ENCODE peak calls at places on chromosomes 12 and 14, in five cellular contexts. D, O, Q, P and A are unnamed samples.

GRCh38 chr12:112875608-112876007 is 31.2 kb upstream of the OAS1 start:
- DNase-seq in D (no peak), O (no peak), Q (no peak), P (no peak), A (no peak)

GRCh38 chr14:88967299-88967698 is 142.8 kb downstream of the TTC8 start:
- DNase-seq in D (no peak), O (no peak), Q (no peak), P (no peak), A (no peak)

GRCh38 chr12:50282581-50283229 is 615 bp downstream of the LIMA1 start:
- DNase-seq in D (peak; percentile 44), O (no peak), Q (no peak), P (no peak), A (peak; percentile 70)

GRCh38 chr12:14843425-14843887 is at the start of gene ART4:
- DNase-seq in D (no peak), O (no peak), Q (no peak), P (no peak), A (no peak)

GRCh38 chr12:47808049-47808448 is 11.7 kb downstream of the HDAC7 start:
- DNase-seq in D (no peak), O (peak; percentile 67), Q (no peak), P (no peak), A (no peak)

GRCh38 chr12:69579029-69579428 is 6.2 kb upstream of the CCT2 start:
- DNase-seq in D (no peak), O (no peak), Q (no peak), P (no peak), A (no peak)

GRCh38 chr12:102645968-102646367 is 165.6 kb upstream of the IGF1 start:
- DNase-seq in D (no peak), O (no peak), Q (no peak), P (no peak), A (no peak)

GRCh38 chr12:12927211-12928079 is 24.5 kb downstream of the GPRC5D start:
- DNase-seq in D (peak; percentile 66), O (peak; percentile 83), Q (no peak), P (peak; percentile 90), A (no peak)

GRCh38 chr12:64652346-64652745 is 42.1 kb downstream of the RASSF3 start:
- DNase-seq in D (no peak), O (no peak), Q (no peak), P (no peak), A (no peak)

GRCh38 chr12:55818886-55819285 is 1.0 kb downstream of the ORMDL2 start:
- DNase-seq in D (no peak), O (no peak), Q (no peak), P (no peak), A (no peak)

GRCh38 chr14:35963209-35963608 is 137.1 kb downstream of the BRMS1L start:
- DNase-seq in D (no peak), O (no peak), Q (no peak), P (peak; percentile 15), A (no peak)

GRCh38 chr14:76918751-76919421 is 92.7 kb downstream of the LRRC74A start:
- DNase-seq in D (peak; percentile 92), O (peak; percentile 58), Q (no peak), P (peak; percentile 73), A (peak; percentile 75)

GRCh38 chr12:49501895-49502294 is 36.9 kb upstream of the KCNH3 start:
- DNase-seq in D (no peak), O (no peak), Q (no peak), P (no peak), A (no peak)

GRCh38 chr12:9751204-9752144 is 9.2 kb downstream of the CD69 start:
- DNase-seq in D (no peak), O (peak; percentile 49), Q (no peak), P (peak; percentile 12), A (no peak)

GRCh38 chr12:108430926-108431325 is 84.2 kb upstream of the FICD start:
- DNase-seq in D (no peak), O (no peak), Q (no peak), P (no peak), A (no peak)

GRCh38 chr12:108430245-108430644 is 84.8 kb upstream of the FICD start:
- DNase-seq in D (no peak), O (no peak), Q (no peak), P (no peak), A (no peak)

GRCh38 chr12:108432423-108432822 is 82.7 kb upstream of the FICD start:
- DNase-seq in D (no peak), O (no peak), Q (no peak), P (no peak), A (no peak)
- H3K27ac ChIP-seq in D (no peak overlapping the region), O (no peak overlapping the region), Q (no peak overlapping the region), P (no peak overlapping the region), A (no peak overlapping the region)

GRCh38 chr12:131983554-131983953 is 33.8 kb downstream of the EP400 start:
- DNase-seq in D (no peak), O (no peak), Q (no peak), P (no peak), A (no peak)
- H3K36me3 ChIP-seq in D (no peaks in the 10 kb centered on the region), O (peaks cover 21% of the 10 kb centered on the region), Q (peaks cover 96% of the 10 kb centered on the region), P (peaks cover 27% of the 10 kb centered on the region), A (peaks cover 69% of the 10 kb centered on the region)

GRCh38 chr12:26833692-26834168 is 736 bp upstream of the ITPR2 start:
- DNase-seq in D (peak; percentile 28), O (peak; percentile 44), Q (peak; percentile 38), P (no peak), A (peak; percentile 90)
- H3K27ac ChIP-seq in D (peak overlapping the region; percentile 17), O (no peak overlapping the region), Q (no peak overlapping the region), P (no peak overlapping the region), A (peak overlapping the region; percentile 87)

GRCh38 chr12:57385586-57385985 is 45.3 kb downstream of the R3HDM2 start:
- DNase-seq in D (no peak), O (no peak), Q (no peak), P (no peak), A (no peak)

GRCh38 chr12:57386187-57386720 is 44.6 kb downstream of the R3HDM2 start:
- DNase-seq in D (no peak), O (no peak), Q (no peak), P (no peak), A (no peak)

GRCh38 chr12:57388425-57388824 is 42.4 kb downstream of the R3HDM2 start:
- DNase-seq in D (no peak), O (no peak), Q (no peak), P (no peak), A (no peak)

GRCh38 chr12:57390174-57390573 is 40.7 kb downstream of the R3HDM2 start:
- DNase-seq in D (no peak), O (no peak), Q (no peak), P (no peak), A (no peak)

DNA sequence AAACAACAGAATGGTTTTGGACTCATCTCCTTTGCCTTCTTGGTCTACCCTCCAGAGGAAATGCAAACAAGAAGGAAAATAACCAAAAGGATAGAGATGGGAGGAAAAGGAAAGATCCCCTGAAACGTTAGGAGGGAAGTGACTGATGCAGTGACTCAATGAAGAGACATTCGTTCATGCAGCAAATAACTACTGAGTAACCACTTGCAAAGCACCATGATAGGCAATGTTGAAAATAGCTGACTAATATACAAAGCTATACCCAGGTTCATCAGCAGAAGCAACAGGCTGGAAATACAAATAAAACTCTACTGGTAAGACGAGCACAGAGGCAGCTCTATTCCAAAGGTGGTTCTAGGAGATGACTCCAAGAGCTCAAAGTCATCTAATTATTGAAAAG is 41.8 kb downstream of the R3HDM2 start:
- DNase-seq in D (no peak), O (no peak), Q (no peak), P (peak; percentile 10), A (no peak)
- H3K36me3 ChIP-seq in D (no peaks in the 10 kb centered on the region), O (no peaks in the 10 kb centered on the region), Q (peaks cover 31% of the 10 kb centered on the region), P (no peaks in the 10 kb centered on the region), A (peaks cover 7% of the 10 kb centered on the region)

GRCh38 chr12:109139360-109139759 is 23.0 kb downstream of the ACACB start:
- DNase-seq in D (no peak), O (no peak), Q (no peak), P (no peak), A (no peak)

GRCh38 chr12:109144224-109144623 is 27.8 kb downstream of the ACACB start:
- DNase-seq in D (no peak), O (no peak), Q (no peak), P (no peak), A (no peak)

GRCh38 chr12:109137055-109137454 is 20.7 kb downstream of the ACACB start:
- DNase-seq in D (no peak), O (no peak), Q (no peak), P (no peak), A (no peak)

GRCh38 chr12:109140560-109140959 is 24.2 kb downstream of the ACACB start:
- DNase-seq in D (no peak), O (no peak), Q (no peak), P (no peak), A (no peak)

GRCh38 chr12:109139791-109140190 is 23.4 kb downstream of the ACACB start:
- DNase-seq in D (no peak), O (no peak), Q (no peak), P (no peak), A (no peak)
- H3K27ac ChIP-seq in D (no peak overlapping the region), O (no peak overlapping the region), Q (no peak overlapping the region), P (no peak overlapping the region), A (no peak overlapping the region)

DNA sequence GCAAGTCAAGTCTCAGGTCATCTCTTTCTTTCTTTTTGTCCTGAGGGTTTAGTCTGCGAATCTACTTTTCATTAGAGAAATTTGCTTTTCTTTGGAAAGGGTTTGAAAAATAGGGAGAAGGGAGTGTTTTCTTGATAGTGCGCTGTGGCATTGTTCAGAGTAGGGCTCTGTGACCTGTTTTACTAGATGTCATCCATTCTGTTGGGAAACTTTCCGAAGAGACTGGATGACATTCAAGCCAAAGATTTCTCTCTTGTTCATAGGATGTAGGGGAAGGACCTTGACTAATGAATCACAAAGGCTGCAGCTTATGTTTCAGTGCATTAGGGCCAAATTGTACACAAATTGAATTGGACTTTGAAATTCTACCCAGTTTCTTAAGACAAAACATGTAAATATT is 14.7 kb downstream of the DLST start:
- DNase-seq in D (no peak), O (no peak), Q (no peak), P (no peak), A (no peak)
- H3K36me3 ChIP-seq in D (peaks cover 28% of the 10 kb centered on the region), O (peaks cover 96% of the 10 kb centered on the region), Q (peaks cover 99% of the 10 kb centered on the region), P (peaks cover 88% of the 10 kb centered on the region), A (peaks cover 94% of the 10 kb centered on the region)

GRCh38 chr14:92950193-92950540 is 27.2 kb downstream of the CHGA start:
- DNase-seq in D (no peak), O (peak; percentile 29), Q (no peak), P (no peak), A (no peak)
- H3K27ac ChIP-seq in D (no peak overlapping the region), O (no peak overlapping the region), Q (no peak overlapping the region), P (no peak overlapping the region), A (no peak overlapping the region)

DNA sequence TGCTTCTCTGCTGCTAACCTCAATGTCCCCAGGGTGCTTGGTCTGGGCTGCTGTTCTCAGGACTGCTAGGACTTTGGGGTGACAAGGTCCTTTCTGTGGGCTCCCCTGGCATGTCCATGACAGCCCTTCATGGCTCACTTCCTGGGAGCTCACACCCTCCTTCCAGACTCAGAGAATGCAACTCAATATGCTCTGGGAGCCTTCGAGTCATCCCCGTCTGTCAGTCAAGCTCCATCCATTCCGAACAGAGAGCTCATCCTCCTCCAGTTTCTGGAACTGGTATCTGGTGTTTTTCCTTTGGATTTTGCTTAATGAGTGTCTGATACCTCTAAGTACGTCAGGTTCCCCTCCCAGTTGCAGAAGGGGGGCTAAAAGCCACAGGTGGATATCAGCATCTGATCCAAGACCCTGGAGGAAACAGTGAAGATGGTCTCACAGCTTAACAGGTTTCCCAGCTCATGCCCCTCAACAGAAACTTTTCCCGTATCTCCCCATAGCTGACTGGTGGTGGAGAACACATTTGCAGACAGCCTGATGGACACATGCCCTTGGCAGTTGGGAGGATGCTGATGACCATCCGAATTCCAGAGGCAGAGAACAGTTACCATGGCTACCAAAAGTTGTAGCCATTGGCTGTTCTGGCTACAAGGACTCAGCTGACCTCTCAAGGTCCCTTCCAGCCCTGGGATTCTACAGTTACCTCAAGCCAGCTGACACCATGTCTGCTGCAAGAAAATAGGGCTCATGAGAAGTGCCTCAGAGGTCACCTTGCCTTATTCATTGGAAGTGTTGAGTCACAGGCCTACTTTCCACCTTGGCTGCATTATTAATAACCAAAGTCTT is 9.5 kb upstream of the RAB35 start:
- DNase-seq in D (no peak), O (no peak), Q (no peak), P (no peak), A (no peak)
- H3K36me3 ChIP-seq in D (peaks cover 14% of the 10 kb centered on the region), O (peaks cover 37% of the 10 kb centered on the region), Q (peaks cover 53% of the 10 kb centered on the region), P (peaks cover 39% of the 10 kb centered on the region), A (peaks cover 49% of the 10 kb centered on the region)